ENCODE peak calls at places on chromosomes 16 and 17, in ten cellular contexts. C, J, Q, Z, K, I, T, S, N and Y are unnamed samples.

GRCh38 chr16:48829911-48830310 is 219.9 kb upstream of the N4BP1 start:
- DNase-seq in C (no peak), J (no peak), Q (no peak), Z (no peak), K (no peak), I (no peak), T (no peak), S (no peak), N (no peak), Y (no peak)

GRCh38 chr16:21279501-21279900 is 1.4 kb upstream of the CRYM start:
- DNase-seq in C (peak), J (no peak), Q (no peak), Z (no peak), K (no peak), I (no peak), T (no peak), S (no peak), N (no peak), Y (no peak)

GRCh38 chr16:27215660-27216059 is 12.3 kb downstream of the KDM8 start:
- DNase-seq in C (no peak), J (no peak), Q (no peak), Z (no peak), K (no peak), I (no peak), T (no peak), S (no peak), N (no peak), Y (no peak)

GRCh38 chr16:18933501-18933900 is 7.3 kb upstream of the SMG1 start:
- DNase-seq in C (no peak), J (no peak), Q (no peak), Z (no peak), K (no peak), I (no peak), T (no peak), S (no peak), N (no peak), Y (no peak)

GRCh38 chr17:74754832-74755231 is 6.4 kb downstream of the NHERF1 start:
- DNase-seq in C (no peak), J (no peak), Q (no peak), Z (no peak), K (no peak), I (no peak), T (no peak), S (no peak), N (no peak), Y (no peak)

GRCh38 chr16:64339052-64339770 is 782.7 kb downstream of the CDH11 start:
- DNase-seq in C (peak), J (no peak), Q (no peak), Z (no peak), K (no peak), I (no peak), T (no peak), S (no peak), N (no peak), Y (no peak)

GRCh38 chr17:68352041-68352440 is 60.7 kb downstream of the ARSG start:
- DNase-seq in C (no peak), J (no peak), Q (no peak), Z (no peak), K (no peak), I (no peak), T (no peak), S (no peak), N (no peak), Y (no peak)

GRCh38 chr16:85800321-85800669 is 800 bp downstream of the COX4I1 start:
- DNase-seq in C (no peak), J (no peak), Q (no peak), Z (no peak), K (no peak), I (no peak), T (no peak), S (no peak), N (no peak), Y (no peak)

GRCh38 chr17:21278304-21279197 is 6.0 kb upstream of the MAP2K3 start:
- DNase-seq in C (no peak), J (no peak), Q (peak), Z (peak), K (peak), I (no peak), T (no peak), S (no peak), N (peak), Y (peak)

GRCh38 chr16:48860341-48860740 is 250.4 kb upstream of the N4BP1 start:
- DNase-seq in C (peak), J (no peak), Q (no peak), Z (no peak), K (no peak), I (no peak), T (no peak), S (no peak), N (no peak), Y (no peak)

GRCh38 chr17:61131555-61131954 is 268.1 kb upstream of the TBX2 start:
- DNase-seq in C (no peak), J (no peak), Q (no peak), Z (no peak), K (no peak), I (no peak), T (no peak), S (no peak), N (no peak), Y (no peak)

GRCh38 chr16:12798846-12799245 is 4.8 kb downstream of the CPPED1 start:
- DNase-seq in C (no peak), J (no peak), Q (no peak), Z (no peak), K (no peak), I (no peak), T (no peak), S (no peak), N (no peak), Y (no peak)

GRCh38 chr17:1713160-1713877 is 3.1 kb upstream of the TLCD2 start:
- DNase-seq in C (no peak), J (no peak), Q (no peak), Z (no peak), K (no peak), I (no peak), T (no peak), S (no peak), N (no peak), Y (no peak)
- H3K4me3 ChIP-seq in C (peak), J (no peak), Q (peak), Z (peak), K (no peak), I (peak), T (no peak), S (peak), N (peak), Y (no peak)

DNA sequence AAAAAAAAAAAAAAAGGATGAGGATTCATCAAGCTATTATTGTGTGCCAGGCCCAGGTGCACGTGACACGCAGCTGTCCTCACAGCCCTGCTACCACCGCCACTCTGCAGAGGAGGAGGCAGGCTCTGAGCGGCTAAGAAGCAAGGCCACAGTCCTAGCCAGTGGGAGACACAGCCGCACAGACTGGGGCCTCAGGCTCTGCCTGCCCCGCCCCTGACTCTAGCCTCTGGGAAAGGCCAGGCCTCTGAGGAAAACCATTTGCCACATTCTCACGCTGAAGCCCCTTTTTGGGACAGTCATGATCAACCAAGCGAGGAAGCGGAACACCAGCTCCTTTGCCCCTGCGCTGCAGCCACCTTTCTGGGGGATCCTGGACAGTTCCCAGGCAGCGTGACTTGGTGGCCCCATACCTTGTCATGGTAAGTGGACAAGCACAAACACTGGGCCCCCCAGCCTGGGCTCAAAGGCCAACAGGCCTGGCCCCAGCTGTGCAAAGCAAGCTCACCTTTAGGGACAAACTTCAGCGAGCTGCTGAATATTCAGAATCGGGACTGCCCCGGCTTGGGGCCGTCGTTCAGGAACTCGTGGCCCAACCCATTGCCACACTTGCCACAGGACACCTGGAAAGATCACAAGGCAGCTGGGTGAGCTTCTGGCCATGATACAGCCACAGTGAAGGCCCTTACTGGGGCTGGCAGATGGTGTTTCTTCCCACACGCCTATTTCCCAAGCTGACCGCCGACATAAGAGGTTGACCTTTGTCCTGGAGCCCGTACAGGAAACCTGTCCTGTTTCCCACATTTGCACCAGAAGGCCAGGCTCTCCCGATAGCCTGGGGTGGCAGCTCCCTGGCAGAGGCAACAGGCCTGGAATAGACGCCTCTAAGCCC is 2.5 kb downstream of the MSRB1 start:
- DNase-seq in C (no peak), J (no peak), Q (no peak), Z (no peak), K (no peak), I (peak), T (no peak), S (no peak), N (no peak), Y (no peak)
- H3K4me3 ChIP-seq in C (no peak), J (no peak), Q (peak), Z (no peak), K (no peak), I (peak), T (no peak), S (no peak), N (no peak), Y (no peak)

GRCh38 chr17:7035591-7036368 is at the start of gene SLC16A13:
- DNase-seq in C (peak), J (peak), Q (peak), Z (peak), K (peak), I (peak), T (peak), S (peak), N (peak), Y (peak)

GRCh38 chr17:7029659-7030058 is 6.2 kb upstream of the SLC16A13 start:
- DNase-seq in C (no peak), J (no peak), Q (no peak), Z (no peak), K (peak), I (no peak), T (no peak), S (no peak), N (no peak), Y (peak)

GRCh38 chr17:7038025-7038862 is 2.4 kb downstream of the SLC16A13 start:
- DNase-seq in C (no peak), J (no peak), Q (no peak), Z (no peak), K (no peak), I (no peak), T (no peak), S (no peak), N (no peak), Y (no peak)

GRCh38 chr17:7029096-7029495 is 6.2 kb downstream of the BCL6B start:
- DNase-seq in C (no peak), J (no peak), Q (no peak), Z (no peak), K (no peak), I (no peak), T (no peak), S (no peak), N (no peak), Y (no peak)

DNA sequence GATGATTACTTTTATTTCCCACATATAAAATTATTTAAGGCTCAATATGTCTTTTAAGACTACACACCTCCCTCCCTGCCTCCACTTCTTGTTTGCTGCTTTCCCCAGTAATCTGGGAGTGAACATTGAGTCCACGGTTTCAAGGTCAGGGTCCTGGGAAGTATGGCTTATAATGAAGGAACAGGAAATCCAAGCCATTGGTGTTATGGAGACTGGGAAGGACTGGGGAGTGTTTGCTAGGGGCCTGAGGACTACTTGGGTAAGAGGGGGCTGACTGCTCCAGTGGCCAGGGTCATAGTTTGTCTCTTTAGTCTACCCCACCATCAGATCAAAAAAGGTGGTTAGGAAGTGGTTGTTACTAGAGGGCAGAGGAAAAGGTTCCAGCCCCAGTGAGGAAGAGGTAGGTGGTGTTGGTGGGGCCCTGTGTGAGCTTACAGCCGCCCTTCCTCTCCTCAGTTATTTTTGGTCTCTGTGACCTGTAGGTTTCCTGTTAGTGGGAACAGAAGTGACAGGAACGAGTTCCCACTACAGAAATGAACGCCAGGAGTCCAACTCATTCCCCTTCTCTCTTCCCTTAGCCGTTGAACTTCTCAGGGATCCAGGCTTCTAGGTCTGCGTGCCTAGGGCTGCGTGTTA is 742 bp upstream of the SLC16A13 start:
- DNase-seq in C (no peak), J (no peak), Q (no peak), Z (no peak), K (peak), I (no peak), T (no peak), S (no peak), N (no peak), Y (peak)
- H3K4me3 ChIP-seq in C (peak), J (peak), Q (peak), Z (peak), K (peak), I (peak), T (peak), S (peak), N (peak), Y (peak)

DNA sequence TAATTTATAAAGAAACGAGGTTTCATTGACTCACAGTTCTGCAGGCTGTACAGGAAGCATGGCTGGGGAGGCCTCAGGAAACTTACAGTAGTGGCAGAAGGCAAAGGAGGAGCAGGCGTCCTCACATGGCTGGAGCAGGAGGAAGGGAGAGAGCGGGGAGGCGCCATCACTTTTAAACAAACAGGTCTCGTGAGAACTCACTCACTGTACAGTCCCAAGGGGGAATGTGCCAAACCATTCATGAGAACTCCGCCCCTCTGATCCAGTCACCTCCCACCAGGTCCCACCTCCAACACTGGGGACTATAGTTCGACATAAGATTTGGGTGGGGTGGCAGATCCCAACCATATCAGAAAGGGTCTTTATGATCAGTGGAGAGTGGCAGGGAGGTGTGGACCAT is 392.4 kb upstream of the TNRC6C start:
- DNase-seq in C (no peak), J (no peak), Q (no peak), Z (peak), K (no peak), I (no peak), T (no peak), S (no peak), N (no peak), Y (no peak)
- H3K4me3 ChIP-seq in C (no peak), J (no peak), Q (no peak), Z (no peak), K (no peak), I (no peak), T (no peak), S (no peak), N (no peak), Y (no peak)

GRCh38 chr17:9409430-9409829 is 166.2 kb downstream of the STX8 start:
- DNase-seq in C (peak), J (no peak), Q (no peak), Z (no peak), K (no peak), I (no peak), T (no peak), S (no peak), N (no peak), Y (no peak)

GRCh38 chr17:9410285-9410684 is 165.3 kb downstream of the STX8 start:
- DNase-seq in C (no peak), J (no peak), Q (no peak), Z (no peak), K (no peak), I (no peak), T (no peak), S (no peak), N (no peak), Y (no peak)

GRCh38 chr17:9409026-9409425 is 166.6 kb downstream of the STX8 start:
- DNase-seq in C (no peak), J (peak), Q (no peak), Z (no peak), K (no peak), I (peak), T (no peak), S (no peak), N (no peak), Y (no peak)

GRCh38 chr17:9406046-9406631 is 169.5 kb downstream of the STX8 start:
- DNase-seq in C (no peak), J (no peak), Q (no peak), Z (no peak), K (no peak), I (no peak), T (no peak), S (no peak), N (no peak), Y (no peak)

GRCh38 chr17:9408381-9408780 is 167.2 kb downstream of the STX8 start:
- DNase-seq in C (peak), J (no peak), Q (no peak), Z (no peak), K (no peak), I (no peak), T (no peak), S (no peak), N (no peak), Y (no peak)
- H3K4me3 ChIP-seq in C (no peak), J (no peak), Q (no peak), Z (no peak), K (no peak), I (no peak), T (no peak), S (no peak), N (no peak), Y (no peak)

GRCh38 chr17:76868176-76868668 is at the start of gene MGAT5B:
- DNase-seq in C (peak), J (peak), Q (peak), Z (peak), K (peak), I (peak), T (peak), S (peak), N (peak), Y (peak)

GRCh38 chr17:76866774-76867577 is 1.2 kb upstream of the MGAT5B start:
- DNase-seq in C (peak), J (no peak), Q (no peak), Z (no peak), K (no peak), I (no peak), T (no peak), S (no peak), N (no peak), Y (no peak)

GRCh38 chr17:76866203-76866602 is 2.0 kb upstream of the MGAT5B start:
- DNase-seq in C (no peak), J (no peak), Q (no peak), Z (no peak), K (no peak), I (no peak), T (no peak), S (no peak), N (no peak), Y (no peak)

GRCh38 chr17:76868669-76869208 is 535 bp downstream of the MGAT5B start:
- DNase-seq in C (no peak), J (no peak), Q (no peak), Z (no peak), K (no peak), I (no peak), T (no peak), S (no peak), N (no peak), Y (no peak)

GRCh38 chr17:76867578-76868175 is 527 bp upstream of the MGAT5B start:
- DNase-seq in C (peak), J (no peak), Q (no peak), Z (no peak), K (no peak), I (no peak), T (no peak), S (no peak), N (no peak), Y (peak)
- H3K4me3 ChIP-seq in C (no peak), J (no peak), Q (peak), Z (no peak), K (no peak), I (no peak), T (peak), S (peak), N (peak), Y (peak)

GRCh38 chr17:388087-388486 is 35.5 kb upstream of the RPH3AL start:
- DNase-seq in C (no peak), J (no peak), Q (no peak), Z (no peak), K (no peak), I (no peak), T (no peak), S (no peak), N (no peak), Y (no peak)

GRCh38 chr17:385836-386144 is 33.2 kb upstream of the RPH3AL start:
- DNase-seq in C (no peak), J (no peak), Q (no peak), Z (no peak), K (no peak), I (no peak), T (no peak), S (no peak), N (no peak), Y (no peak)

GRCh38 chr17:384622-385194 is 32.1 kb upstream of the RPH3AL start:
- DNase-seq in C (no peak), J (no peak), Q (no peak), Z (no peak), K (no peak), I (no peak), T (no peak), S (no peak), N (no peak), Y (no peak)

GRCh38 chr17:385195-385835 is 32.7 kb upstream of the RPH3AL start:
- DNase-seq in C (no peak), J (no peak), Q (peak), Z (no peak), K (no peak), I (no peak), T (peak), S (no peak), N (peak), Y (no peak)

GRCh38 chr17:386145-386876 is 33.7 kb upstream of the RPH3AL start:
- DNase-seq in C (no peak), J (peak), Q (peak), Z (peak), K (peak), I (peak), T (peak), S (no peak), N (peak), Y (no peak)
- H3K4me3 ChIP-seq in C (no peak), J (peak), Q (peak), Z (peak), K (no peak), I (peak), T (peak), S (peak), N (peak), Y (peak)

GRCh38 chr16:58127033-58127556 is 2.1 kb downstream of the CFAP20 start:
- DNase-seq in C (peak), J (no peak), Q (no peak), Z (no peak), K (peak), I (no peak), T (no peak), S (no peak), N (no peak), Y (peak)
- H3K4me3 ChIP-seq in C (peak), J (no peak), Q (peak), Z (peak), K (peak), I (no peak), T (peak), S (peak), N (peak), Y (no peak)

GRCh38 chr16:50207652-50208051 is 54.5 kb downstream of the TENT4B start:
- DNase-seq in C (peak), J (no peak), Q (no peak), Z (no peak), K (no peak), I (no peak), T (no peak), S (no peak), N (no peak), Y (no peak)
- H3K4me3 ChIP-seq in C (no peak), J (no peak), Q (no peak), Z (no peak), K (no peak), I (no peak), T (no peak), S (no peak), N (no peak), Y (no peak)